ENCODE peak calls at places on chromosomes 12 and 14, in five cellular contexts. F, M, L, N and C are unnamed samples.

GRCh38 chr14:74913986-74914573 is 9.0 kb downstream of the RPS6KL1 start:
- DNase-seq in F (peak), M (peak), L (peak), N (peak), C (peak)

GRCh38 chr12:41699658-41700057 is 445.0 kb downstream of the GXYLT1 start:
- DNase-seq in F (no peak), M (no peak), L (no peak), N (no peak), C (no peak)

GRCh38 chr12:16350682-16351081 is 3.2 kb downstream of the MGST1 start:
- DNase-seq in F (peak), M (peak), L (no peak), N (no peak), C (no peak)

GRCh38 chr14:73760598-73761586 is 46.7 kb upstream of the PNMA1 start:
- DNase-seq in F (no peak), M (no peak), L (no peak), N (no peak), C (no peak)

GRCh38 chr12:92070864-92071445 is 74.7 kb downstream of the BTG1 start:
- DNase-seq in F (no peak), M (peak), L (no peak), N (no peak), C (no peak)

GRCh38 chr14:69042309-69043006 is 63.4 kb upstream of the ACTN1 start:
- DNase-seq in F (no peak), M (no peak), L (no peak), N (no peak), C (no peak)

GRCh38 chr12:12182926-12183325 is 83.9 kb downstream of the LRP6 start:
- DNase-seq in F (no peak), M (peak), L (no peak), N (no peak), C (no peak)

GRCh38 chr14:58746261-58746660 is 108.5 kb downstream of the DACT1 start:
- DNase-seq in F (no peak), M (peak), L (no peak), N (no peak), C (no peak)

GRCh38 chr12:57657744-57658143 is 24.7 kb upstream of the B4GALNT1 start:
- DNase-seq in F (no peak), M (peak), L (no peak), N (no peak), C (no peak)

GRCh38 chr14:97066068-97066899 is 269.1 kb downstream of the VRK1 start:
- DNase-seq in F (no peak), M (no peak), L (no peak), N (no peak), C (no peak)

GRCh38 chr14:72457641-72458040 is 436.3 kb downstream of the DPF3 start:
- DNase-seq in F (no peak), M (peak), L (no peak), N (no peak), C (no peak)

GRCh38 chr12:57837779-57838562 is 8.6 kb downstream of the CTDSP2 start:
- DNase-seq in F (no peak), M (peak), L (no peak), N (no peak), C (no peak)

GRCh38 chr12:5870183-5870582 is 74.9 kb downstream of the ANO2 start:
- DNase-seq in F (no peak), M (no peak), L (no peak), N (no peak), C (no peak)

GRCh38 chr12:85759217-85759616 is 77.0 kb downstream of the RASSF9 start:
- DNase-seq in F (no peak), M (no peak), L (no peak), N (no peak), C (no peak)

GRCh38 chr12:104582739-104583138 is 126.0 kb downstream of the CHST11 start:
- DNase-seq in F (no peak), M (no peak), L (no peak), N (no peak), C (no peak)

GRCh38 chr12:58841058-58841798 is 79.1 kb downstream of the LRIG3 start:
- DNase-seq in F (no peak), M (no peak), L (no peak), N (no peak), C (peak)

GRCh38 chr14:26598672-26599131 is 869 bp upstream of the NOVA1 start:
- DNase-seq in F (no peak), M (no peak), L (no peak), N (no peak), C (peak)

GRCh38 chr14:56183631-56184157 is 65.5 kb downstream of the PELI2 start:
- DNase-seq in F (no peak), M (peak), L (no peak), N (no peak), C (no peak)

DNA sequence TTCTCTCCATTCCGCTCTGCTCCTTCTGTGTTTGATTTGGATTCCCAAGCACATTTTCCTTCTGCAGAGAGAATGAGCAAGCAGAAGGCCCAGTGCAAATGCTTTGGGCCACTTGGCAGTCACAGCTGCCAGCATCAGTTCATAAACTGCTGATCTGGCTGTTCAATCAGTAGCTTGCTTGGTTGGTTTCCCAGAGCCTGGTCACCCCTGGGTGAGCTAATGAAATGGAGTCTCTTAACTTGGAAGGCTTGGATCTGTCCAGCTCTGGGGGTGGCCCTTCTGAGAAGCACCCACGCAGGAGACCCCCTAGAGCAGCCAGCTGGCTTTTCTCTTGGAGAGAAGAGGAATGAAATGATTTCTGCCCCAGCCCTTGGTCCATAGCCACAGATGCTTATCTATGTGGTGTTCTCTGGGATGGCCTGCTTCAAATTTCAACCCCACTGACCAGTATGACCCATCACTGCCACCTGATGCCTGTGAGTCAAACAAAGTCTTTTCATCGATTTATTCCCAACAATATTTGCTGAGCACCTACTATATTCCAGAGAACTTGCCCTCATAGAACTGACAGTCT is 30.3 kb downstream of the FAIM2 start:
- DNase-seq in F (no peak), M (peak), L (no peak), N (no peak), C (no peak)
- TF ChIP-seq CTCF in F (no peak), M (no peak), L (no peak), N (no peak), C (no peak)

DNA sequence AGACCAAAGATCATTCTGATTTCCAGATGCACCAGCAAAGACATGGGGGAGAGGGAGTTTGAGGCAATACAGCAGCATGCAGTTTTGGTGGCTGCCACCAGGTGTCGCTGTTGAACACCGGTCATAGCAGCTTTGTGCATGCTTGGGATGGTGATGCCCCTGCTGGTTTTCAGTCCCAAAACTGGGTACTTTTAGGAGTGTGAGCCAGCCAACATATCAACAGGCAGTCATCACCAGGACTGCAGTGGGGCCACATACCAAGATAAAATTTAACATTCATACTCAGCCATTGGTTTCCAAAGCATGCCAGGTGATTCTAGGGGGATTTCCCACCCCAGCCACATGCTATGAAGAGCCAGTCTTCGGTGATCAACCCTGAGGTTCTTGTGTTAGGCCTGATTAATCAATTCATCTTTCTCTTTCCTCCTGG is 64.2 kb downstream of the PHETA1 start:
- DNase-seq in F (no peak), M (peak), L (no peak), N (no peak), C (peak)
- TF ChIP-seq CTCF in F (no peak), M (peak), L (peak), N (peak), C (peak)

GRCh38 chr12:107567871-107568619 is 117.6 kb upstream of the PWP1 start:
- DNase-seq in F (no peak), M (no peak), L (no peak), N (no peak), C (no peak)

GRCh38 chr12:107560906-107561285 is 124.7 kb upstream of the PWP1 start:
- DNase-seq in F (no peak), M (no peak), L (no peak), N (no peak), C (no peak)

GRCh38 chr12:107568718-107569117 is 116.9 kb upstream of the PWP1 start:
- DNase-seq in F (no peak), M (peak), L (no peak), N (no peak), C (no peak)

GRCh38 chr12:107565551-107565950 is 120.0 kb upstream of the PWP1 start:
- DNase-seq in F (no peak), M (no peak), L (no peak), N (no peak), C (no peak)

GRCh38 chr12:107564946-107565345 is 120.7 kb upstream of the PWP1 start:
- DNase-seq in F (no peak), M (peak), L (peak), N (no peak), C (no peak)
- TF ChIP-seq CTCF in F (no peak), M (no peak), L (no peak), N (peak), C (peak)

GRCh38 chr12:100767371-100767770 is 27.2 kb upstream of the ANO4 start:
- DNase-seq in F (no peak), M (no peak), L (no peak), N (no peak), C (no peak)
- TF ChIP-seq CTCF in F (no peak), M (no peak), L (no peak), N (no peak), C (no peak)

DNA sequence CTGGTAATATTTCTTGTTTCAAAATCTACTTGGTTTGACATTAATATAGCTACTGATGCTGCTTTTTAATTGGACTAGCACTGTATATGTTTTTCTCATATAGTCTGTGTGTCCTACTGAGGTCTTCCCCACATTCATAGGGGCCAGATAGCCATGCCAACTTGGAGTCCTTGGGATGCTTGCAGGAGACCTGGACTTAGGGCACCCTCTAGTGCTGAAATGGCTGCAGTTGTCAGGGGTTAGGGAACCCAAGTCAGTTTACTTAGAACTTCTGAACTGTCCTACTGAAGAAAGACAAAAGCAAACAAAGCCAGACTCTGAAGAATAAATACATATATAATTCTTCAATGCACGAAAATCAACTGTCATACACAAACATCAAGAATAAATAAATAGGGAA is 279.9 kb upstream of the SYT1 start:
- DNase-seq in F (no peak), M (peak), L (no peak), N (no peak), C (no peak)
- TF ChIP-seq CTCF in F (no peak), M (no peak), L (no peak), N (peak), C (peak)

GRCh38 chr12:52980773-52981423 is 25.4 kb upstream of the EIF4B start:
- DNase-seq in F (peak), M (peak), L (peak), N (peak), C (peak)

GRCh38 chr12:52980096-52980694 is 26.1 kb upstream of the EIF4B start:
- DNase-seq in F (no peak), M (no peak), L (no peak), N (no peak), C (no peak)

GRCh38 chr12:52988933-52989332 is 17.3 kb upstream of the EIF4B start:
- DNase-seq in F (no peak), M (no peak), L (no peak), N (no peak), C (no peak)

GRCh38 chr12:52984136-52984535 is 22.1 kb upstream of the EIF4B start:
- DNase-seq in F (no peak), M (peak), L (no peak), N (no peak), C (no peak)
- TF ChIP-seq CTCF in F (no peak), M (peak), L (no peak), N (no peak), C (no peak)

DNA sequence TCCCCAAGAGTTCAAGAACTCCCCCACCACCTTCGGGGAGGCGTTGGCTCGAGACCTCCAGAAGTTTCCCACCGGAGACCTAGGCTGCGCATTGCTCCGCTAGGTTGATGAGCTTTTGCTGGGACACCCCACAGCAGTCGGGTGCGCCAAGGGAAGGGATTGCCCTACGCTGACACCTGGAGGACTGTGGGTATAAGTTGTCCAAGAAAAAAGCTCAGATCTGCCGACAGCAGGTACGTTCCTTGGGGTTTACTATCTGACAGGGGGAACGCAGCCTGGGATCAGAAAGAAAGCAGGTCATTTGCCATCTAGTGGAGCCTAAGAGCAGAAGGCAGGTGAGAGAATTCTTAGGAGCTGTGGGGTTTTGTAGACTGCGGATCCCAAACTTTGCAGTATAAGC is 98.8 kb downstream of the FRMD6 start:
- DNase-seq in F (no peak), M (no peak), L (no peak), N (no peak), C (peak)
- TF ChIP-seq CTCF in F (no peak), M (no peak), L (no peak), N (no peak), C (no peak)